ENCODE peak calls at places on chromosomes 3 and 15, in six cellular contexts. U is IMR-90, P is neuronal stem cell, O is mesenchymal stem cell, K is H9, T is H1. L is an unnamed sample.

GRCh38 chr3:44184319-44184953 is 57.2 kb upstream of the TOPAZ1 start:
- DNase-seq in K (no peak), P (no peak), T (no peak), O (no peak), U (no peak), L (no peak)

GRCh38 chr15:85977586-85977985 is 102.1 kb upstream of the AGBL1 start:
- DNase-seq in T (no peak), O (no peak), P (no peak), K (no peak), U (no peak), L (no peak)

GRCh38 chr15:82966671-82967071 is 14.2 kb upstream of the HOMER2 start:
- DNase-seq in O (no peak), U (no peak), T (no peak), P (no peak), K (no peak), L (no peak)

GRCh38 chr15:75578206-75578947 is 738 bp downstream of the PTPN9 start:
- DNase-seq in O (no peak), T (no peak), K (peak; percentile 34), U (no peak), P (peak; percentile 27), L (no peak)

GRCh38 chr3:189372205-189372764 is 200.5 kb downstream of the TPRG1 start:
- DNase-seq in U (no peak), P (no peak), T (no peak), O (no peak), K (no peak), L (no peak)

GRCh38 chr3:41304603-41305002 is 105.3 kb downstream of the CTNNB1 start:
- DNase-seq in T (no peak), K (no peak), P (no peak), U (peak; percentile 15), O (no peak), L (no peak)

GRCh38 chr15:98524838-98525540 is 123.3 kb upstream of the IGF1R start:
- DNase-seq in U (no peak), K (no peak), P (no peak), T (no peak), O (no peak), L (no peak)

GRCh38 chr15:68371160-68371559 is 60.8 kb downstream of the ITGA11 start:
- DNase-seq in P (no peak), K (no peak), O (no peak), U (no peak), T (no peak), L (no peak)

GRCh38 chr3:197151562-197151961 is 121.9 kb upstream of the MELTF start:
- DNase-seq in K (no peak), O (peak; percentile 69), U (peak; percentile 78), P (no peak), T (no peak), L (peak; percentile 40)

GRCh38 chr15:86336051-86336788 is 256.5 kb downstream of the AGBL1 start:
- DNase-seq in K (no peak), U (no peak), T (no peak), O (peak; percentile 50), P (no peak), L (no peak)

GRCh38 chr3:17302774-17303173 is 418.0 kb downstream of the PLCL2 start:
- DNase-seq in O (no peak), U (peak; percentile 28), T (no peak), P (no peak), K (no peak), L (no peak)

GRCh38 chr15:77542491-77543001 is 90.2 kb downstream of the LINGO1 start:
- DNase-seq in P (no peak), K (no peak), O (peak; percentile 16), U (peak; percentile 53), T (no peak), L (no peak)

GRCh38 chr3:123104550-123104949 is 37.7 kb downstream of the PDIA5 start:
- DNase-seq in U (peak; percentile 86), T (no peak), P (no peak), K (no peak), O (peak; percentile 88), L (peak; percentile 64)

GRCh38 chr15:48191574-48192225 is at the start of gene CTXN2:
- DNase-seq in P (peak; percentile 24), T (no peak), U (no peak), K (no peak), O (peak; percentile 2), L (no peak)

GRCh38 chr3:70561796-70562195 is 249.4 kb upstream of the MDFIC2 start:
- DNase-seq in U (no peak), O (no peak), T (no peak), K (no peak), P (no peak), L (no peak)

GRCh38 chr3:134373278-134373941 is 837 bp downstream of the AMOTL2 start:
- DNase-seq in O (peak; percentile 92), U (peak; percentile 89), K (peak; percentile 91), T (peak; percentile 80), P (peak; percentile 94), L (peak; percentile 90)

GRCh38 chr3:194203482-194204035 is 67.6 kb downstream of the HES1 start:
- DNase-seq in O (no peak), T (no peak), K (peak; percentile 36), U (no peak), P (no peak), L (no peak)

GRCh38 chr3:7086417-7086816 is 225.5 kb downstream of the GRM7 start:
- DNase-seq in K (no peak), T (no peak), P (no peak), O (no peak), U (no peak), L (no peak)

GRCh38 chr3:156978471-156978961 is 152.4 kb downstream of the LEKR1 start:
- DNase-seq in K (no peak), O (no peak), P (no peak), U (peak; percentile 27), T (no peak), L (no peak)

GRCh38 chr3:100413619-100414018 is 12.3 kb downstream of the LNP1 start:
- DNase-seq in T (no peak), P (no peak), U (no peak), K (no peak), O (no peak), L (no peak)

GRCh38 chr3:126102011-126102410 is 18.1 kb upstream of the SLC41A3 start:
- DNase-seq in P (no peak), T (no peak), O (no peak), U (no peak), K (no peak), L (no peak)

GRCh38 chr3:16511561-16512434 is 1.7 kb downstream of the RFTN1 start:
- DNase-seq in T (no peak), U (peak; percentile 92), P (no peak), K (peak; percentile 47), O (peak; percentile 95), L (peak; percentile 44)

GRCh38 chr3:132231633-132232032 is 85.6 kb upstream of the ACP3 start:
- DNase-seq in T (no peak), O (peak; percentile 87), P (no peak), K (no peak), U (peak; percentile 55), L (peak; percentile 75)

GRCh38 chr3:180802837-180803236 is 109.6 kb upstream of the FXR1 start:
- DNase-seq in K (no peak), P (peak; percentile 2), U (peak; percentile 4), T (no peak), O (peak; percentile 18), L (no peak)

GRCh38 chr3:160564205-160564922 is 1.0 kb downstream of the KPNA4 start:
- DNase-seq in K (no peak), U (no peak), T (no peak), O (peak; percentile 28), P (peak; percentile 14), L (no peak)

GRCh38 chr3:125240496-125240895 is 27.9 kb upstream of the SLC12A8 start:
- DNase-seq in U (peak; percentile 35), P (no peak), K (no peak), T (no peak), O (peak; percentile 43), L (no peak)

GRCh38 chr15:40105517-40106202 is 3.0 kb downstream of the BMF start:
- DNase-seq in O (no peak), K (no peak), P (no peak), U (no peak), T (no peak), L (no peak)

GRCh38 chr3:127496256-127496655 is 94.3 kb downstream of the TPRA1 start:
- DNase-seq in P (no peak), U (no peak), O (no peak), K (no peak), T (no peak), L (no peak)
- H3K14ac ChIP-seq in P (peak overlapping the region; percentile 60), U (no peak overlapping the region), O (no peak overlapping the region), K (no peak overlapping the region), T (no peak overlapping the region), L (no peak overlapping the region)

DNA sequence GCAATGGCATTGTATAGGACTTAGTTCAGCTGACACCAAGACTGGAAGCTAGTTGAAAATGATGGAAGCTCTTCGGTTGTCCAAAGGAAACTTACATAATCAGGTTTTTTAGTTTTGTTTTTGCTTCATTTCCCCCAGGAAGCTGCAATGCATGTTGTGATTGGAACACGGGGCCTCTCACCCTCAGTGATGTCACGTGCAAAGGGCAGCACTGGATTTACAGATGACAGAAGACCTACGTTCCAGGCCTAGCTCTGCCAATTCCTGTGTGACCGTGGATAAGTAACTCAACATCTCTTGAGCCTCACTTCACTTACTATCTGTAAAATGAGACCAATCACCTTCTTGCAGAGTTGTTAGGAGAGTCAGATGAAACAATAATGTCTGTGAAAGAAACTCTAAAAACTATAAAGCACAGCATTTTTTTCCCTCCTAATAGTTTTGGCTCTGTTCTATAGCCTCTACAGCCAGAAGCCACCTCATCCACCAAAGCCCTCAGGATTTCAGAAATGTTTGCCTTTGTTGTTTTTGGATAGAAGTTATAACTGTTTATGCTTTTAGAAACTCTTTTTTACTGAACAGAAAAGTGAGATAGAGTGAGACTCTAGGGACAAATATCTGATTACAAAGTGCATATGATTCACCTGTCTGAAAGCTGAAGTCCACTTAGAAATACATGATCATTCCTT is 4.6 kb downstream of the RBSN start:
- DNase-seq in P (no peak), U (no peak), K (no peak), T (no peak), O (no peak), L (no peak)
- H3K14ac ChIP-seq in P (no peak overlapping the region), U (no peak overlapping the region), K (no peak overlapping the region), T (no peak overlapping the region), O (no peak overlapping the region), L (no peak overlapping the region)

GRCh38 chr3:113698213-113698742 is 1.8 kb upstream of the USF3 start:
- DNase-seq in K (no peak), U (no peak), P (no peak), O (no peak), T (no peak), L (no peak)
- H3K14ac ChIP-seq in K (no peak overlapping the region), U (no peak overlapping the region), P (no peak overlapping the region), O (no peak overlapping the region), T (no peak overlapping the region), L (no peak overlapping the region)

GRCh38 chr3:168061332-168061996 is 34.3 kb downstream of the GOLIM4 start:
- DNase-seq in T (no peak), P (no peak), O (no peak), K (no peak), U (no peak), L (no peak)
- H3K14ac ChIP-seq in T (no peak overlapping the region), P (no peak overlapping the region), O (no peak overlapping the region), K (no peak overlapping the region), U (no peak overlapping the region), L (no peak overlapping the region)